ENCODE peak calls at places on chromosomes 7 and 10, in four cellular contexts. L is NCI-H460, X is SJSA1, O is activated gamma-delta T cell treated with Interleukin-2 at 50 U/mL for 16 hours. Y is an unnamed sample.

GRCh38 chr7:20798081-20798693 is 11.5 kb upstream of the SP8 start:
- DNase-seq in L (peak; percentile 59), X (peak; percentile 55), O (no peak), Y (no peak)

GRCh38 chr7:149883452-149883861 is 9.7 kb downstream of the ATP6V0E2 start:
- DNase-seq in L (peak; percentile 45), X (peak; percentile 22), O (peak; percentile 34), Y (peak; percentile 57)

GRCh38 chr10:583433-583832 is 106.0 kb downstream of the DIP2C start:
- DNase-seq in L (no peak), X (no peak), O (no peak), Y (no peak)

GRCh38 chr10:10816453-10816852 is 201.2 kb upstream of the CELF2 start:
- DNase-seq in L (no peak), X (no peak), O (no peak), Y (no peak)

GRCh38 chr7:20545016-20545415 is 70.5 kb upstream of the ABCB5 start:
- DNase-seq in L (no peak), X (no peak), O (no peak), Y (no peak)

GRCh38 chr10:84590794-84591193 is 262.4 kb downstream of the CCSER2 start:
- DNase-seq in L (no peak), X (no peak), O (no peak), Y (no peak)

GRCh38 chr7:46015107-46015868 is 94.2 kb upstream of the IGFBP3 start:
- DNase-seq in L (no peak), X (no peak), O (no peak), Y (no peak)

GRCh38 chr7:54674891-54675290 is 84.1 kb downstream of the SEC61G start:
- DNase-seq in L (no peak), X (no peak), O (no peak), Y (no peak)

GRCh38 chr7:30430777-30431176 is 47.8 kb downstream of the NOD1 start:
- DNase-seq in L (no peak), X (no peak), O (no peak), Y (no peak)

GRCh38 chr7:98024075-98024474 is 34.1 kb upstream of the OCM2 start:
- DNase-seq in L (no peak), X (no peak), O (no peak), Y (no peak)

GRCh38 chr10:93123766-93124165 is 50.1 kb downstream of the CYP26A1 start:
- DNase-seq in L (no peak), X (no peak), O (no peak), Y (no peak)

GRCh38 chr10:77837248-77837924 is 89.2 kb downstream of the DLG5 start:
- DNase-seq in L (peak; percentile 54), X (no peak), O (peak; percentile 54), Y (peak; percentile 64)

GRCh38 chr10:46523119-46523880 is 33.2 kb downstream of the GPRIN2 start:
- DNase-seq in L (no peak), X (peak; percentile 100), O (no peak), Y (no peak)

GRCh38 chr7:100152404-100152803 is 3.7 kb downstream of the LAMTOR4 start:
- DNase-seq in L (no peak), X (no peak), O (no peak), Y (no peak)

GRCh38 chr10:87723500-87723899 is 63.8 kb downstream of the PAPSS2 start:
- DNase-seq in L (no peak), X (no peak), O (no peak), Y (no peak)

GRCh38 chr10:49568235-49568634 is 29.3 kb upstream of the ERCC6 start:
- DNase-seq in L (no peak), X (no peak), O (no peak), Y (no peak)

GRCh38 chr7:158361326-158361946 is 226.2 kb downstream of the PTPRN2 start:
- DNase-seq in L (no peak), X (no peak), O (no peak), Y (no peak)

GRCh38 chr10:32692174-32692573 is 246.2 kb downstream of the CCDC7 start:
- DNase-seq in L (no peak), X (peak; percentile 74), O (no peak), Y (no peak)

GRCh38 chr10:107544706-107545520 is 380.4 kb upstream of the SORCS1 start:
- DNase-seq in L (no peak), X (peak; percentile 12), O (no peak), Y (no peak)

GRCh38 chr10:71750986-71751385 is 22.3 kb downstream of the VSIR start:
- DNase-seq in L (no peak), X (no peak), O (no peak), Y (no peak)

GRCh38 chr7:6260291-6261183 is 11.9 kb downstream of the CYTH3 start:
- DNase-seq in L (no peak), X (no peak), O (no peak), Y (no peak)